ENCODE peak calls at places on chromosome 4, in six cellular contexts. One of them, this sample, is unnamed.

GRCh38 chr4:6474053-6474568 is 1.7 kb upstream of the PPP2R2C start:
- DNase-seq in IMR-90: no peak
- DNase-seq in upper lobe of right lung: no peak
- DNase-seq in brain microvascular endothelial cell: no peak
- DNase-seq in fibroblast of lung: no peak
- DNase-seq in vagina: peak; percentile 67
- DNase-seq in this sample: no peak

GRCh38 chr4:173257732-173258717 is 76.1 kb downstream of the HMGB2 start:
- DNase-seq in IMR-90: peak; percentile 74
- DNase-seq in vagina: no peak
- DNase-seq in brain microvascular endothelial cell: peak; percentile 65
- DNase-seq in upper lobe of right lung: peak; percentile 67
- DNase-seq in fibroblast of lung: peak; percentile 83
- DNase-seq in this sample: peak; percentile 44

GRCh38 chr4:22483551-22483981 is 32.3 kb downstream of the ADGRA3 start:
- DNase-seq in brain microvascular endothelial cell: peak; percentile 79
- DNase-seq in IMR-90: peak; percentile 90
- DNase-seq in upper lobe of right lung: no peak
- DNase-seq in fibroblast of lung: peak; percentile 90
- DNase-seq in vagina: no peak
- DNase-seq in this sample: no peak

GRCh38 chr4:135240796-135241195 is 1039.2 kb upstream of the PABPC4L start:
- DNase-seq in vagina: no peak
- DNase-seq in upper lobe of right lung: no peak
- DNase-seq in brain microvascular endothelial cell: no peak
- DNase-seq in IMR-90: peak; percentile 28
- DNase-seq in fibroblast of lung: peak; percentile 80
- DNase-seq in this sample: no peak

GRCh38 chr4:4572821-4573220 is 31.0 kb upstream of the STX18 start:
- DNase-seq in vagina: no peak
- DNase-seq in IMR-90: peak; percentile 47
- DNase-seq in brain microvascular endothelial cell: no peak
- DNase-seq in upper lobe of right lung: no peak
- DNase-seq in fibroblast of lung: peak; percentile 27
- DNase-seq in this sample: no peak

GRCh38 chr4:70842761-70843435 is 3.2 kb upstream of the GRSF1 start:
- DNase-seq in upper lobe of right lung: no peak
- DNase-seq in brain microvascular endothelial cell: no peak
- DNase-seq in fibroblast of lung: no peak
- DNase-seq in vagina: no peak
- DNase-seq in IMR-90: no peak
- DNase-seq in this sample: no peak

GRCh38 chr4:89572224-89572858 is 264.6 kb downstream of the SNCA start:
- DNase-seq in IMR-90: no peak
- DNase-seq in vagina: no peak
- DNase-seq in brain microvascular endothelial cell: no peak
- DNase-seq in upper lobe of right lung: no peak
- DNase-seq in fibroblast of lung: no peak
- DNase-seq in this sample: no peak

GRCh38 chr4:8181844-8182243 is 17.2 kb upstream of the SH3TC1 start:
- DNase-seq in upper lobe of right lung: no peak
- DNase-seq in fibroblast of lung: no peak
- DNase-seq in vagina: no peak
- DNase-seq in IMR-90: no peak
- DNase-seq in brain microvascular endothelial cell: no peak
- DNase-seq in this sample: peak; percentile 79

GRCh38 chr4:88138561-88138960 is 19.9 kb downstream of the ABCG2 start:
- DNase-seq in fibroblast of lung: peak; percentile 79
- DNase-seq in brain microvascular endothelial cell: peak; percentile 59
- DNase-seq in IMR-90: peak; percentile 91
- DNase-seq in upper lobe of right lung: no peak
- DNase-seq in vagina: no peak
- DNase-seq in this sample: no peak

GRCh38 chr4:11954093-11954492 is 525.4 kb upstream of the HS3ST1 start:
- DNase-seq in vagina: no peak
- DNase-seq in upper lobe of right lung: no peak
- DNase-seq in fibroblast of lung: peak; percentile 54
- DNase-seq in brain microvascular endothelial cell: no peak
- DNase-seq in IMR-90: no peak
- DNase-seq in this sample: no peak

GRCh38 chr4:102759835-102760644 is 728 bp downstream of the MANBA start:
- DNase-seq in vagina: no peak
- DNase-seq in IMR-90: peak; percentile 68
- DNase-seq in brain microvascular endothelial cell: peak; percentile 67
- DNase-seq in upper lobe of right lung: no peak
- DNase-seq in fibroblast of lung: peak; percentile 62
- DNase-seq in this sample: no peak

GRCh38 chr4:100848865-100849264 is 331.0 kb upstream of the EMCN start:
- DNase-seq in vagina: no peak
- DNase-seq in brain microvascular endothelial cell: no peak
- DNase-seq in IMR-90: no peak
- DNase-seq in fibroblast of lung: no peak
- DNase-seq in upper lobe of right lung: no peak
- DNase-seq in this sample: no peak
- TF ChIP-seq CTCF in vagina: no peak
- TF ChIP-seq CTCF in brain microvascular endothelial cell: peak; percentile 39
- TF ChIP-seq CTCF in IMR-90: no peak
- TF ChIP-seq CTCF in fibroblast of lung: no peak
- TF ChIP-seq CTCF in upper lobe of right lung: no peak
- TF ChIP-seq CTCF in this sample: no peak

DNA sequence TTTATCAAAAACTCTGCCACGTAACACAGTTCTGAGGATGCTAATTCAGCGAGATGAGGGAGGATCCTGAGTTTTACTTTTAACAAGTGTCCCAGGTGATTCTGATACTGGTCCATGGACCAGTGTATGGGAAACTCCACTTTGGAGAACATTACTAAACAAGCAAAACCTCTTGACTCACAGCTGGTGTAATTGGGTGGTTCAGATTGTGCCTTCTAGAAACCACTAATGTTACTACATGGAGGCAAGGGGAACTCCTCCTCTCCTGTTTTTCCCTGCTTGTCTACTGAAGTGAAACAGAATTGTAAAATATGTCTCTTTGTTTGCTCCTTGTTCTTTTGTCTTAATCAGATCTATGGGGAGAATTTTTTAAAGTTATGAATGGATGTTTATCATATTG is 62.6 kb downstream of the FRAS1 start:
- DNase-seq in fibroblast of lung: no peak
- DNase-seq in IMR-90: no peak
- DNase-seq in brain microvascular endothelial cell: no peak
- DNase-seq in upper lobe of right lung: no peak
- DNase-seq in vagina: no peak
- DNase-seq in this sample: no peak
- H3K27ac ChIP-seq in fibroblast of lung: no peak overlapping the region
- H3K27ac ChIP-seq in IMR-90: no peak overlapping the region
- H3K27ac ChIP-seq in brain microvascular endothelial cell: no peak overlapping the region
- H3K27ac ChIP-seq in upper lobe of right lung: no peak overlapping the region
- H3K27ac ChIP-seq in vagina: no peak overlapping the region
- H3K27ac ChIP-seq in this sample: no peak overlapping the region

DNA sequence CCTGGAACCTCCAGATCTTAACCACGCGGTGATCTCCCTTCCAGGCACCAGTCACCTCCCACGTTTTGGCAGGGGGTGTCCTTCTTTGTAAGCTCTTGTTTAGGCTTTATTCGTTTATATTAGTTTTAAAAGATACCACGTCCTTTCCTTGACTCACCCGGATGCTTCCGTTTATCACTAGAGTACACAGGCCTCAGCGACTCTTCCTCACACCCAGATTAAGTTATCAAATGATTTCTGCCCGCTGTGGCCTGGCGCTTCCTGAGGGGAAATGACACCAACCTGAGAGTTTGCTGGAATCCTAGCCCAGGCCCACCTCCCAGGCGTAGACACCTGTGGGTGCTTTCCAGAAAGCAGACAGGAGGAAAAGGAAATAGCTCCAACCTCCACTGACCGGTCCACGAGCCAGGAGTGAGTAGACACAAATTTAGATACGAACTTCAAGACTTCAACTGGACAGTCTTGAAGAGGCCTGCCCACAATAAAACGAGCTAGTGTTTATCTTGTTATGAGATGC is 756 bp upstream of the ADAMTS3 start:
- DNase-seq in IMR-90: peak; percentile 17
- DNase-seq in upper lobe of right lung: no peak
- DNase-seq in brain microvascular endothelial cell: no peak
- DNase-seq in fibroblast of lung: no peak
- DNase-seq in vagina: peak; percentile 87
- DNase-seq in this sample: peak; percentile 28
- H3K4me3 ChIP-seq in IMR-90: peak overlapping the region; percentile 62
- H3K4me3 ChIP-seq in upper lobe of right lung: peak overlapping the region; percentile 64
- H3K4me3 ChIP-seq in brain microvascular endothelial cell: peak overlapping the region; percentile 73
- H3K4me3 ChIP-seq in fibroblast of lung: peak overlapping the region; percentile 29
- H3K4me3 ChIP-seq in vagina: peak overlapping the region; percentile 64
- H3K4me3 ChIP-seq in this sample: peak overlapping the region; percentile 51

DNA sequence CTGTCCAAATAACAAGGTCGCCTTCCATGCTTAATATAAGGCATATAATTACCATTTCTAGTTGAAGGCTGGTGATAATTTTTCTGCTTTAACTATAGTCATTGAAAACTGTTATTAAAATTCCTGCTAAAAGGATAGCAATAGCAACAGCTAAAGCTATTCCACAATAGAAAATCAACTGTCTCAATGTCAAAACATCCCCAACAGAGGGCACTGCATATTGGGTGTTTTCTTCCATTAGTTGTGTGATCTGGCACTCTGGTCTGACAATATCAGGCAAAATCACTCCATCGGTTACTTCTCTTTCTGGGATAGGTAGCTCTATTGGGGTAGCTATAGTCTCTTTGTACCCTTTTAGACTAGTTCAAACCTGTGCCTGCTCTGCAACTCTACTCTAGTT is 53.5 kb downstream of the TMPRSS11F start:
- DNase-seq in fibroblast of lung: no peak
- DNase-seq in IMR-90: no peak
- DNase-seq in vagina: no peak
- DNase-seq in upper lobe of right lung: no peak
- DNase-seq in brain microvascular endothelial cell: no peak
- DNase-seq in this sample: no peak
- TF ChIP-seq CTCF in fibroblast of lung: no peak
- TF ChIP-seq CTCF in IMR-90: no peak
- TF ChIP-seq CTCF in vagina: no peak
- TF ChIP-seq CTCF in upper lobe of right lung: no peak
- TF ChIP-seq CTCF in brain microvascular endothelial cell: no peak
- TF ChIP-seq CTCF in this sample: no peak

This sample was measured in left lung.